ENCODE peak calls at places on chromosomes 12 and 14, in six cellular contexts. N, A, Y, Q, P and X are unnamed samples. For H3K4me1, the result is how much of the 10 kb centered on the place peaks cover.

GRCh38 chr12:34402899-34403705 is 380.8 kb downstream of the ALG10 start:
- DNase-seq in N (no peak), A (peak), Y (no peak), Q (no peak), P (peak), X (peak)

GRCh38 chr12:89470741-89471504 is 53.7 kb downstream of the GALNT4 start:
- DNase-seq in N (no peak), A (no peak), Y (no peak), Q (peak), P (no peak), X (no peak)

GRCh38 chr12:31877884-31878283 is 81.3 kb upstream of the RESF1 start:
- DNase-seq in N (no peak), A (no peak), Y (no peak), Q (no peak), P (no peak), X (no peak)

GRCh38 chr14:53630336-53630735 is 326.3 kb downstream of the BMP4 start:
- DNase-seq in N (peak), A (no peak), Y (no peak), Q (no peak), P (no peak), X (no peak)

GRCh38 chr14:70098257-70098809 is 90.4 kb downstream of the SLC8A3 start:
- DNase-seq in N (no peak), A (no peak), Y (no peak), Q (no peak), P (no peak), X (no peak)

GRCh38 chr12:76413121-76413520 is 64.9 kb upstream of the BBS10 start:
- DNase-seq in N (no peak), A (no peak), Y (no peak), Q (no peak), P (no peak), X (no peak)

GRCh38 chr14:69880851-69881250 is 1.6 kb downstream of the SMOC1 start:
- DNase-seq in N (no peak), A (no peak), Y (no peak), Q (no peak), P (no peak), X (no peak)

GRCh38 chr14:64763801-64764511 is 59.7 kb downstream of the PLEKHG3 start:
- DNase-seq in N (peak), A (no peak), Y (no peak), Q (peak), P (no peak), X (peak)

GRCh38 chr14:22996823-22997301 is 13.1 kb downstream of the C14orf93 start:
- DNase-seq in N (no peak), A (no peak), Y (no peak), Q (no peak), P (no peak), X (no peak)

GRCh38 chr14:91354979-91355685 is 62.5 kb downstream of the CCDC88C start:
- DNase-seq in N (no peak), A (no peak), Y (peak), Q (no peak), P (no peak), X (no peak)

GRCh38 chr12:57455374-57456144 is 452 bp downstream of the INHBE start:
- DNase-seq in N (no peak), A (no peak), Y (no peak), Q (no peak), P (no peak), X (no peak)

GRCh38 chr14:93047661-93048060 is 68.1 kb downstream of the ITPK1 start:
- DNase-seq in N (no peak), A (peak), Y (no peak), Q (no peak), P (no peak), X (no peak)

GRCh38 chr12:48988030-48988649 is 10.0 kb downstream of the WNT1 start:
- DNase-seq in N (peak), A (peak), Y (peak), Q (peak), P (peak), X (peak)

GRCh38 chr12:124863409-124864325 is at the start of gene SCARB1:
- DNase-seq in N (peak), A (peak), Y (peak), Q (peak), P (peak), X (peak)

GRCh38 chr14:22520235-22520634 is 68.8 kb downstream of the DAD1 start:
- DNase-seq in N (no peak), A (no peak), Y (no peak), Q (peak), P (no peak), X (no peak)

GRCh38 chr12:124478985-124479645 is 88.3 kb downstream of the NCOR2 start:
- DNase-seq in N (no peak), A (peak), Y (no peak), Q (no peak), P (no peak), X (peak)

GRCh38 chr14:49303952-49304516 is 282.1 kb downstream of the RPS29 start:
- DNase-seq in N (peak), A (no peak), Y (peak), Q (peak), P (no peak), X (no peak)

GRCh38 chr14:85566603-85567002 is 36.7 kb downstream of the FLRT2 start:
- DNase-seq in N (no peak), A (no peak), Y (no peak), Q (peak), P (no peak), X (no peak)

GRCh38 chr12:30679250-30679649 is 16.4 kb downstream of the IPO8 start:
- DNase-seq in N (no peak), A (no peak), Y (no peak), Q (no peak), P (no peak), X (no peak)

GRCh38 chr12:52506858-52507715 is 13.1 kb downstream of the KRT5 start:
- DNase-seq in N (peak), A (no peak), Y (peak), Q (peak), P (no peak), X (no peak)

GRCh38 chr12:51009038-51009437 is 17.1 kb downstream of the SLC11A2 start:
- DNase-seq in N (peak), A (peak), Y (peak), Q (no peak), P (peak), X (peak)

GRCh38 chr14:51625170-51625569 is 26.5 kb upstream of the FRMD6 start:
- DNase-seq in N (no peak), A (no peak), Y (no peak), Q (no peak), P (no peak), X (no peak)

GRCh38 chr12:3130053-3130805 is 53.0 kb downstream of the TSPAN9 start:
- DNase-seq in N (no peak), A (peak), Y (no peak), Q (peak), P (no peak), X (peak)
- H3K4me1 ChIP-seq in N (under half), A (under half), Y (under half), Q (under half), P (under half), X (under half)

DNA sequence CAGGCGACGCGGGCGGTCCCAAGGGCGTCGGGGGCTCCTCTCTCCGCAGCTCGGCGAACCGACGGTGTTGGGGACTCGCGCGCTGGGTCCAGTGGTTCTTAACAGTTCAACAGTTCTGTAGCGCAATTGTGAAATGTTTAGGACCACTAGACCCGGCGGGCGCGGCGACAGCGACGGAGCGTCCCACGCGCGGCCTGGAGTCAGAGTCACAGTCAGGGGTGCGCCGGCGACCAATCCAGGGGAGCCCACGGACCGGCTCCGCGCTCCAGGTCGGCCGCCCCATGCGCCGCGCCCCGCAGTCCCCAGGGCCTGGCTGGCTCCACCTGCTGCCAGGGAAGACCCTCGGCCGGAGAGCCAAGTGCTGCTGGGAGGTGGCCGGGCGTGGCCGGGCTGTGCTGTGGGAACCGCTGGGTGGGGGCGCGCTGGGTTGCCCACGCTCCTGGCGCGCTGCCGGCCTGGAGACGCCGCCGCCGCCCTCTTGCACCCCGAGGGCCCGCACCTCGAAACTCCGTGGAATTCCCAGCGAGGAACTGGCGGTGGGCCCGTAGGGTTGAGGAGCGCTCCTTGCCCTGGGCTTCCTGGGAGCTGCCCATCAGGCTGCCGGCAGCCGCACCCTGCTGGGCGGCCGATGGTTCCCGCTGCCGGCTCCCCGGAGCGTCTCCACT is 20.9 kb upstream of the KIF26A start:
- DNase-seq in N (no peak), A (peak), Y (no peak), Q (no peak), P (peak), X (peak)
- H3K4me3 ChIP-seq in N (no peak), A (peak), Y (no peak), Q (no peak), P (peak), X (no peak)

DNA sequence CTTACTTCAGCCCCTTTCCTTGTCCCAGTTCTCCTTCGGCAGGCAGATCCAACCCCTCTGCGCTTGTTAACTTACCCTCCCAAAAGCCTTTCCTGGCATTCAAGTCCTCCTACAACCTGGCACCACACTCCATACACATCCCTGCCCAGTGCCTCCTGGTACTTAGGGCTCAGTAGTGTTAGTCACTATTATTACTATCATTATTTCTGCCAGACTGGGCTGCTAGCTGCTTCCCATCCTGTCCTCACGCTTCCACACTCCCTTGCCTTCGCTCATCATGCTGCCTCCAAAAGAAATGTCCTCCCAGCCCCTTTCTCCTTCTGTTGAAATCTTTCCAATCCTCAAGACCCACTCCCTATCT is 1.6 kb upstream of the HDAC7 start:
- DNase-seq in N (no peak), A (no peak), Y (no peak), Q (no peak), P (no peak), X (no peak)
- H3K4me1 ChIP-seq in N (half or more), A (half or more), Y (under half), Q (under half), P (half or more), X (under half)

DNA sequence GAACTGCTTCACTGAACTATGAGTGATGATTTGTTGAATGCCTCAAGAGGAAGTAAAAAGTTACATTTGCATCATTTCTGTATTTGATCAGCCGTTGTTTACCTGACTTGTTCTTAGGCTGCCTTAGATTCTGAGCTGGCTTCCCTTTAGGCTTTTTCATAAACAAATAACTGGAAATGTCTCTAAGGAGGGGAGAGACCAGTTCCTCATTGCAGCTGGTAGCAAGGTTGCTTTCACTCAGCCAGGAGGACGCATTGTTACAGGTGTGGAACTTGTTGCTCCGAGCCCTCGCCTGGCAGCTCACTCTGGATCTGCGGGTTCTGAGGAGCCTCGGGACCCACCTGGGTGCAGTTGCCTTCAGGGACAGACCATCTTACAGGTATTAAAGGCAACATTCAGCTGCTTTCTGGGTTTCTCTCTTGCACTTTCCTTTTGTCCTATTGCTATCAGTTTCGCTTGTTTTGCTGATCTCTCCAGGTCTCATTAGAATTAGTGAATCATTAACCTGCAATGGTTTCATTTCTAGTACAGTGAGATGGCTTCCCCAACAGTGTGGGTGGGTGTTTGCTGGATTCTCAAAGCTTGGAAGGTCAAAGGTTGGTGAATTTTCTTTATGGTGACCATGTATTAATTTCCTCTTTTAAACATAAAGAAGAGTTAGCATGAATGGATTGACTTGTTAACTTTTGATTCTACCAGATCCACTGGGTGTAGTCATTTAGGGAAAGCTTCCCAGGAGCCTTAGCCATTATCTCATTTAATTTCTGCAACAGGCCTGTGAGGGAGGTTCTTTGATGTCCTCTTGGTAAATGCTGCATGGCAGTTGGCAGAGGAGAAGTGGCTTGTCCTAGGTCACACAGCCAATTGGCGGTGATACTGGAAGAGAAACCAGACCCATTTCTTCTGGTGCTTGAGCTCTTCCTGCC is at the start of gene PLEKHG7:
- DNase-seq in N (peak), A (no peak), Y (peak), Q (no peak), P (no peak), X (no peak)
- H3K4me3 ChIP-seq in N (peak), A (no peak), Y (peak), Q (no peak), P (peak), X (no peak)

DNA sequence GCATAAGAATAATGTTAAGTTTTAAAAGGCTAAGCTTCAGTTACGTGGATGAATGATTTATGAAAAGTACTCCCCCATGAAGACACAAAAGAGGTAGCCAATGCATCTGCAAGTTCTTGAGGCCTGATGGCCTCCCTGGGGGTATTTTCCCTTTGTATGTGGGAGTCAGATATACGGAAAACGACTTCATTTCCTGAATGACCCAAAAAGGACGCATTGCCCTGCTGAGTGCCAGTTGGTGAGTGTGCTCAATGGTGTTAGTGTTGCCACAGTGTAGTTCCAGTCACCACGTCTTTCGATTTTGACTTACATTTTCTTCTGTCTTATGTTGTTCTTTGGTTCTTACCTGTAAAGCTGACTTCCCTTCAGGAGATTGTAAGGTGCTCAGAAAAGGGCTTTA is 8.0 kb downstream of the ETV6 start:
- DNase-seq in N (no peak), A (no peak), Y (no peak), Q (no peak), P (no peak), X (no peak)
- H3K4me1 ChIP-seq in N (half or more), A (half or more), Y (under half), Q (under half), P (half or more), X (under half)

GRCh38 chr14:94388896-94389469 is 581 bp upstream of the SERPINA1 start:
- DNase-seq in N (no peak), A (no peak), Y (no peak), Q (no peak), P (no peak), X (no peak)
- H3K4me3 ChIP-seq in N (no peak), A (no peak), Y (no peak), Q (no peak), P (peak), X (no peak)

DNA sequence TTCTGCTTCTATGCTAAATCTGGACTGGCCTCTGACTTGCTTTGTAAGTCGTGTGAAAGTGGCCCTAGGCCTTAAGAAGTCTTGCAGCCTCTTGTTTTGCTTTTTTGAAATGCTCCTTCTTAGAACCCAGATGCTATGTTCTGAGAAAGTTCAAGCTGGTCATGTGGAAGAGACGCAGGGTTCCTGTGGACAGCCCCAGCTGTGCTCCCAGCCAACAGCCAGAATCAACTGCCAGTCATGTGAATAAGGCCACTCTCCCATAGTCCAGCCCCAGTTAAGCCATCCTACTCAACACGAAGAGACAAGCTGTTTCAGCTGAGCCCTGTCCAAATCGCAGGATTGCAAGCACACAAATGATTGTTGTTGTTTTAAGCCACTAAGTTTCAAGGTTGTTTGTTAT is 37.3 kb upstream of the TBPL2 start:
- DNase-seq in N (peak), A (peak), Y (no peak), Q (no peak), P (no peak), X (peak)
- H3K4me1 ChIP-seq in N (under half), A (under half), Y (under half), Q (under half), P (under half), X (under half)

GRCh38 chr12:94615284-94616216 is 34.8 kb downstream of the TMCC3 start:
- DNase-seq in N (peak), A (peak), Y (peak), Q (peak), P (no peak), X (peak)
- H3K4me3 ChIP-seq in N (no peak), A (peak), Y (no peak), Q (no peak), P (peak), X (peak)